ENCODE peak calls at places on chromosomes 3 and 15, in ten cellular contexts. J, Y, U, E, S, F, A, D, V and I are unnamed samples.

GRCh38 chr15:72740202-72740601 is 43.4 kb downstream of the ADPGK start:
- DNase-seq in J (no peak), Y (peak; percentile 16), U (no peak), E (no peak), S (no peak), F (no peak), A (no peak), D (no peak), V (no peak), I (no peak)

GRCh38 chr3:28950614-28951013 is 330.3 kb upstream of the RBMS3 start:
- DNase-seq in J (no peak), Y (no peak), U (no peak), E (no peak), S (no peak), F (no peak), A (no peak), D (no peak), V (no peak), I (no peak)

GRCh38 chr15:64683378-64683777 is 92.0 kb downstream of the RBPMS2 start:
- DNase-seq in J (no peak), Y (no peak), U (no peak), E (no peak), S (no peak), F (no peak), A (no peak), D (no peak), V (no peak), I (no peak)

GRCh38 chr3:177050466-177051237 is 146.6 kb downstream of the TBL1XR1 start:
- DNase-seq in J (no peak), Y (peak; percentile 41), U (no peak), E (no peak), S (no peak), F (no peak), A (peak; percentile 24), D (peak; percentile 23), V (peak; percentile 73), I (peak; percentile 59)

GRCh38 chr3:106809633-106810460 is 567.4 kb upstream of the CCDC54 start:
- DNase-seq in J (no peak), Y (no peak), U (no peak), E (no peak), S (no peak), F (no peak), A (no peak), D (no peak), V (peak; percentile 34), I (no peak)

GRCh38 chr15:39172380-39173281 is 408.2 kb upstream of the THBS1 start:
- DNase-seq in J (no peak), Y (no peak), U (peak; percentile 15), E (no peak), S (no peak), F (no peak), A (peak; percentile 93), D (peak; percentile 58), V (no peak), I (peak; percentile 71)

GRCh38 chr15:82298520-82298919 is 35.9 kb downstream of the SAXO2 start:
- DNase-seq in J (no peak), Y (peak; percentile 71), U (no peak), E (no peak), S (peak; percentile 27), F (peak; percentile 24), A (no peak), D (no peak), V (no peak), I (no peak)

GRCh38 chr3:188863999-188864406 is 307.8 kb upstream of the TPRG1 start:
- DNase-seq in J (no peak), Y (no peak), U (no peak), E (no peak), S (no peak), F (no peak), A (no peak), D (peak; percentile 74), V (peak; percentile 92), I (no peak)

GRCh38 chr15:41284425-41285177 is 47.8 kb downstream of the OIP5 start:
- DNase-seq in J (no peak), Y (peak; percentile 1), U (no peak), E (no peak), S (no peak), F (no peak), A (peak; percentile 23), D (peak; percentile 23), V (peak; percentile 63), I (no peak)

GRCh38 chr3:36219398-36219797 is 160.9 kb upstream of the STAC start:
- DNase-seq in J (no peak), Y (no peak), U (no peak), E (no peak), S (no peak), F (no peak), A (peak; percentile 50), D (no peak), V (peak; percentile 29), I (no peak)

GRCh38 chr3:171488479-171488878 is 28.3 kb upstream of the TNIK start:
- DNase-seq in J (no peak), Y (no peak), U (no peak), E (no peak), S (no peak), F (no peak), A (peak; percentile 31), D (no peak), V (no peak), I (peak; percentile 32)

GRCh38 chr3:125381314-125381713 is 6.2 kb upstream of the ZNF148 start:
- DNase-seq in J (no peak), Y (no peak), U (no peak), E (no peak), S (no peak), F (no peak), A (peak; percentile 46), D (no peak), V (peak; percentile 19), I (peak; percentile 35)

GRCh38 chr3:68088216-68088615 is 433.8 kb upstream of the SUCLG2 start:
- DNase-seq in J (no peak), Y (peak; percentile 77), U (no peak), E (no peak), S (no peak), F (peak; percentile 27), A (no peak), D (no peak), V (no peak), I (no peak)

GRCh38 chr15:37061996-37062395 is 38.4 kb downstream of the MEIS2 start:
- DNase-seq in J (no peak), Y (no peak), U (no peak), E (no peak), S (no peak), F (no peak), A (peak; percentile 43), D (no peak), V (no peak), I (peak; percentile 46)

GRCh38 chr15:67444100-67444499 is 76.8 kb upstream of the C15orf61 start:
- DNase-seq in J (no peak), Y (no peak), U (no peak), E (no peak), S (no peak), F (no peak), A (no peak), D (no peak), V (no peak), I (no peak)

GRCh38 chr3:12752803-12753202 is 6.3 kb downstream of the TMEM40 start:
- DNase-seq in J (no peak), Y (no peak), U (no peak), E (no peak), S (no peak), F (no peak), A (no peak), D (peak; percentile 61), V (peak; percentile 23), I (peak; percentile 44)

GRCh38 chr15:99131441-99132023 is 26.7 kb downstream of the SYNM start:
- DNase-seq in J (no peak), Y (no peak), U (no peak), E (no peak), S (no peak), F (no peak), A (no peak), D (no peak), V (no peak), I (no peak)

GRCh38 chr3:192445768-192446644 is 281.3 kb downstream of the FGF12 start:
- DNase-seq in J (peak; percentile 15), Y (no peak), U (no peak), E (no peak), S (no peak), F (no peak), A (peak; percentile 11), D (no peak), V (peak; percentile 54), I (no peak)

GRCh38 chr3:53693441-53693840 is 152.8 kb downstream of the CHDH start:
- DNase-seq in J (no peak), Y (no peak), U (no peak), E (no peak), S (no peak), F (no peak), A (no peak), D (no peak), V (no peak), I (no peak)
- H3K4me3 ChIP-seq in J (no peak overlapping the region), Y (no peak overlapping the region), U (no peak overlapping the region), E (no peak overlapping the region), S (no peak overlapping the region), F (no peak overlapping the region), A (no peak overlapping the region), D (no peak overlapping the region), V (no peak overlapping the region), I (no peak overlapping the region)

GRCh38 chr3:158771577-158771976 is 30.3 kb upstream of the MFSD1 start:
- DNase-seq in J (no peak), Y (no peak), U (no peak), E (no peak), S (no peak), F (no peak), A (no peak), D (no peak), V (no peak), I (peak; percentile 74)
- H3K4me1 ChIP-seq in J (peaks cover 18% of the 10 kb centered on the region), Y (no peaks in the 10 kb centered on the region), U (peaks cover 58% of the 10 kb centered on the region), E (peaks cover 4% of the 10 kb centered on the region), S (peaks cover 7% of the 10 kb centered on the region), F (no peaks in the 10 kb centered on the region), A (peaks cover 58% of the 10 kb centered on the region), D (peaks cover 32% of the 10 kb centered on the region), V (peaks cover 37% of the 10 kb centered on the region), I (peaks cover 95% of the 10 kb centered on the region)

DNA sequence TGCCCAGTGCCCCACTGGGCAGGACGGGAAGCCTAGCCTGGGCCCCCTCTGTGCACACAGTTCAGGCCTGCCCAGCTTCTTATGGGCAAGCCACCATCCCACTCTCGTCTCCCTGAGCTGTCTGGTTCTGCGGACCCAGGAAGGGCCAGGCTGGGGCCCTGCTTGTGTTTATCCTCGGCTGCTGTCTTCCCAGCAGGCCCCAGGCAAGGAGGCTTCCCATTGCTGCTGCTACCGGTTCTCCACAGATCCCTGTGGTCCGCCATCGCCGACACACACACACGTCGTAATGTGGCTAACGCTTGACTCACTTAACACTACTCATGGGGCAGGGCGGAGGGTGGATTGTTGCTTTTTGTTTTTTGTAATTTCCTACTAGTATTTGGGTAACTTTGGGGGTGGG is 52.4 kb upstream of the SLC6A1 start:
- DNase-seq in J (no peak), Y (no peak), U (no peak), E (no peak), S (no peak), F (no peak), A (no peak), D (no peak), V (no peak), I (no peak)
- H3K4me3 ChIP-seq in J (no peak overlapping the region), Y (no peak overlapping the region), U (no peak overlapping the region), E (no peak overlapping the region), S (no peak overlapping the region), F (no peak overlapping the region), A (no peak overlapping the region), D (no peak overlapping the region), V (no peak overlapping the region), I (no peak overlapping the region)

DNA sequence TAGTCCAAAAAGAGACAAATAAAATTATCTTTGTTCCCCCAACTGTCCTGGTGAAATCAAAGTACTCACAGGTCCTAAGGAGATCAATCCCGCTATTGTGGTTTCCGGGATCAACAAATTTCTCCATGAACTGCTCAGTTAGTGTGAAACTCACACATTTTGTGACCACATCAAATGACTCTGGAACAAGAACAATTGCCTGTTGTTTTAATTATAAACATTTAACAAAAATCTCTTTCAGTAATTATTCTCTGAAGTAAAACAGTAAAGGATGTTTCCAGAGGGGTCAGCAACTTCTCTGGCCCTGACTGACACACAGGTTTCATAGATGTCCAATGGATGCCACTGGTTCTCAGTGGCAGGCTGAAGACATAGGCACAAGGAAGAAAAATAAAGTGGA is 3.9 kb downstream of the CLDND1 start:
- DNase-seq in J (no peak), Y (no peak), U (no peak), E (no peak), S (no peak), F (no peak), A (no peak), D (no peak), V (no peak), I (no peak)
- H3K4me1 ChIP-seq in J (peaks cover 10% of the 10 kb centered on the region), Y (peaks cover 41% of the 10 kb centered on the region), U (peaks cover 60% of the 10 kb centered on the region), E (peaks cover 12% of the 10 kb centered on the region), S (peaks cover 10% of the 10 kb centered on the region), F (peaks cover 7% of the 10 kb centered on the region), A (peaks cover 17% of the 10 kb centered on the region), D (peaks cover 5% of the 10 kb centered on the region), V (peaks cover 16% of the 10 kb centered on the region), I (peaks cover 40% of the 10 kb centered on the region)